ENCODE peak calls at places on chromosomes 11 and 22, in five cellular contexts. D, H, L, G and B are unnamed samples.

GRCh38 chr11:78008174-78008573 is 13.7 kb upstream of the INTS4 start:
- DNase-seq in G (no peak), D (no peak), H (no peak), L (no peak), B (no peak)

GRCh38 chr11:119419834-119420492 is 3.0 kb downstream of the THY1 start:
- DNase-seq in H (no peak), G (no peak), L (no peak), D (no peak), B (no peak)

GRCh38 chr22:39972656-39973055 is 12.5 kb downstream of the TMA7B start:
- DNase-seq in G (no peak), D (no peak), L (no peak), H (no peak), B (no peak)

GRCh38 chr22:29145321-29146072 is 60.2 kb upstream of the EMID1 start:
- DNase-seq in D (no peak), H (peak), G (peak), L (no peak), B (no peak)

GRCh38 chr22:50303848-50304527 is 3.5 kb downstream of the PLXNB2 start:
- DNase-seq in L (no peak), D (peak), G (peak), H (no peak), B (no peak)

GRCh38 chr11:111105566-111105965 is 140.0 kb upstream of the POU2AF2 start:
- DNase-seq in G (no peak), D (no peak), H (no peak), L (peak), B (no peak)

GRCh38 chr11:99519095-99519494 is 498.3 kb downstream of the CNTN5 start:
- DNase-seq in H (no peak), D (no peak), G (no peak), L (no peak), B (no peak)

GRCh38 chr11:44804449-44805151 is 77.8 kb downstream of the TSPAN18 start:
- DNase-seq in D (no peak), H (no peak), G (no peak), L (peak), B (no peak)

GRCh38 chr11:8577791-8578581 is 16.0 kb downstream of the STK33 start:
- DNase-seq in H (no peak), G (no peak), L (peak), D (no peak), B (no peak)

GRCh38 chr11:46414899-46415298 is 23.3 kb upstream of the CHRM4 start:
- DNase-seq in G (no peak), D (no peak), L (no peak), H (no peak), B (no peak)

GRCh38 chr11:67585911-67586310 is 2.3 kb downstream of the GSTP1 start:
- DNase-seq in D (no peak), L (no peak), H (no peak), G (no peak), B (no peak)
- H3K27ac ChIP-seq in D (no peak), L (no peak), H (no peak), G (no peak), B (no peak)

GRCh38 chr11:102135256-102135655 is 25.0 kb downstream of the YAP1 start:
- DNase-seq in L (no peak), D (no peak), G (no peak), H (no peak), B (no peak)
- H3K27ac ChIP-seq in L (no peak), D (no peak), G (no peak), H (no peak), B (no peak)

GRCh38 chr11:12161137-12161536 is 50.7 kb downstream of the MICAL2 start:
- DNase-seq in G (no peak), L (no peak), D (peak), H (peak), B (no peak)
- H3K27ac ChIP-seq in G (no peak), L (peak), D (peak), H (no peak), B (peak)

DNA sequence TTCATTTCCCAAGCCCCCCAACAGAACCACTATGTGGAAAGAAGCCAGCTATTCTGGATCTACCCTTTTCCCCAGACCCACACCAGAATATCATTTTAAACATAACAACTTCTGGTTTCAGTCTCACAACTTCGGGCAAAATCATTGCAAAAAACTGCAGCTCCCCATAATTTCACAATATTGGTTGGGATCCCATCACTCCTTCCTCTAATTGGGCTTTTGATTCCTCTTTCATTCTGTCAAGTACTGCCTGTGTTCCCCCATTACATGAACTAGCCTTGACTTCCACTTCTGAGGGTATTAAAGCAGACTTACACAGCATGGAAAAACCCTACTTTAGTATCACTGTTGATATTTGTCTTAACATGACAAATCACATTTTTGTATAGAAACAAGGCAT is 4.1 kb upstream of the APOL3 start:
- DNase-seq in H (no peak), G (no peak), L (no peak), D (no peak), B (no peak)
- H3K27ac ChIP-seq in H (no peak), G (no peak), L (no peak), D (no peak), B (no peak)

DNA sequence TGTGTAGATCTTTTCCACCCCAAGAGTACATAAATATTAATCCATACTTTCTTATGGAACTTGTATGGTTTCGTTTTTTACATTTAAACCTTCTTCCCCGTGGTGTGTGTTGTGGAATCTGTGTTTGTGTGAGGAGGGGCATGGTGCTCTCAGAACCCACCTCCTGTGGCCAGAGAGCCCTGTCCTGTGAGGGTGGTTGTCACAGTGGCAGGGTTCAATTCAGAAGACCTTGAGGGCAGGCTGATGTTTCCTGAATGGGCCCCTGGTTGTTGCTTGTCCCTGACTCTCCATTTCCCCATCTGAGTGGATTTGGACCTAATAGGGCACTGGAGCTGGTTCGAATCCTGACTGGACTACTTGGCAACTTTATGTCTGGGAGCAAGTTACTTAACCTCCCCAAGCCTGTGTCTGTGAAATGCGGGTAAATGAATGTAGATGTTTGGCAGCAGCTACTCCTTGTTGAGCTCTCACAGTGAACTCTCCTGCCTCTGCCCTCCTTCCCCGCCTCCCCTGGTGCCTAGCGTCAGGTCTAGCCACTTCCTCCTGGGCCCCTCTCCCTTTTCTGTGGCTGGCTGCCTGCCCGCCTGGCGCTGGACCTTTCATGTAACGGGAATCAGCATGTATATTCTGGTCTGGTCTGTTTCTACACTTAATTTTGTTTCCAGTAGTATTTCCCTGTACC is 7.3 kb downstream of the NEAT1 start:
- DNase-seq in L (peak), G (peak), H (peak), D (no peak), B (peak)
- H3K27ac ChIP-seq in L (peak), G (peak), H (peak), D (peak), B (peak)

GRCh38 chr22:19998991-19999820 is 17.4 kb downstream of the ARVCF start:
- DNase-seq in D (no peak), L (peak), G (no peak), H (no peak), B (no peak)

GRCh38 chr22:20001082-20001638 is 15.5 kb downstream of the ARVCF start:
- DNase-seq in G (no peak), D (no peak), H (no peak), L (peak), B (no peak)

GRCh38 chr22:19998232-19998951 is 18.2 kb downstream of the ARVCF start:
- DNase-seq in G (peak), L (no peak), D (no peak), H (no peak), B (no peak)

GRCh38 chr22:20002098-20002497 is 14.5 kb downstream of the ARVCF start:
- DNase-seq in D (no peak), L (no peak), G (no peak), H (no peak), B (no peak)

GRCh38 chr22:20000246-20001081 is 16.2 kb downstream of the ARVCF start:
- DNase-seq in H (no peak), L (no peak), D (peak), G (peak), B (peak)
- H3K27ac ChIP-seq in H (no peak), L (no peak), D (peak), G (no peak), B (peak)

DNA sequence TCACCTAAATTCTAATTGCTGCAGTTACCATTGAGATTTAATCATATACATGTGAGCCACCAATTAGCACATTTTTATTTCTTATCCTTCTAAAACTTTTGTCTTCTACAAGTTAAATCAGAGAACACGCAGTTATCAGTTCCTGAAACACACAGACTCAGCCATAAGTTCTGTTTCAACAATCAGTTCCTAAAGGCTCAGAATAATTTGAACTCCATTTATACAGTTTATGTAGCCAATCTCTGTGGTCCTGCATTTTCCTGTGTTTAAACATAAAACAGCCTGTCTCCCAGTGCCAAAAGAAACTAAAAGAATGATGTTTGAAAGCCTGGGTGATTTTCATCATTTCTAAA is 2.9 kb downstream of the PLAAT3 start:
- DNase-seq in H (no peak), L (no peak), D (no peak), G (no peak), B (no peak)
- H3K27ac ChIP-seq in H (peak), L (no peak), D (peak), G (no peak), B (peak)

GRCh38 chr11:66686801-66687750 is 9.4 kb upstream of the RBM4B start:
- DNase-seq in G (no peak), L (no peak), H (no peak), D (no peak), B (no peak)
- H3K27ac ChIP-seq in G (no peak), L (no peak), H (no peak), D (no peak), B (no peak)

GRCh38 chr22:33654173-33654890 is 265.9 kb downstream of the LARGE1 start:
- DNase-seq in L (no peak), D (no peak), H (no peak), G (no peak), B (no peak)
- H3K27ac ChIP-seq in L (no peak), D (no peak), H (no peak), G (no peak), B (no peak)

DNA sequence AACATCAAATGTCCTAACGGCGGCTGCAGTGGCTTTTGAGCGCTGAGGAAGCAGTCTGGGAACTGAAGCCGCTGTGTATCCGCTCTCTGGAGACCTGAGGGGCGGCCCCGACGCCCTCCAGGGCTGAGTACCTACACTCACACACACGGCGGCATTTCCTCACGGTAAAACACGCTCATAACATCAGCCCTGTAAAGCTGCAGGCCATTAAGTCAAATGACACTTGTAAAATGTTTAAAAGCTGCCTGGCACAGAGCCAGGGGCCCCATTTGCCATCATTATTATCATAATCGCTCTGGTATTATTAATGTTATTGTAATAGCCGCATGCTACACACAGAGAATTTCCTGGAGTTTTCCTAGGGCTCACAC is 5.1 kb downstream of the CARS1 start:
- DNase-seq in H (no peak), G (no peak), D (no peak), L (no peak), B (no peak)
- H3K27ac ChIP-seq in H (no peak), G (no peak), D (no peak), L (no peak), B (peak)